ENCODE peak calls at places on chromosomes 3 and 15, in five cellular contexts. U is psoas muscle, G is spleen, P is colonic mucosa, A is astrocyte. N is an unnamed sample. For H3K36me3, the result is how much of the 10 kb centered on the place peaks cover.

GRCh38 chr15:27427386-27427785 is 456.4 kb downstream of the GABRG3 start:
- DNase-seq in P (no peak), G (no peak), U (no peak), A (no peak), N (no peak)

GRCh38 chr15:47717036-47717611 is at the start of gene SEMA6D:
- DNase-seq in A (peak), P (peak), U (peak), G (peak), N (peak)

GRCh38 chr3:111335512-111335911 is 206.5 kb upstream of the CD96 start:
- DNase-seq in G (no peak), U (no peak), A (no peak), P (no peak), N (no peak)

GRCh38 chr3:135975053-135975452 is 9.5 kb downstream of the PPP2R3A start:
- DNase-seq in A (no peak), P (no peak), G (no peak), U (no peak), N (no peak)

GRCh38 chr3:53046171-53047170 is 598 bp upstream of the SFMBT1 start:
- DNase-seq in A (no peak), U (peak), G (peak), P (peak), N (no peak)

GRCh38 chr3:72237679-72238320 is 452.9 kb upstream of the PROK2 start:
- DNase-seq in P (no peak), A (peak), U (no peak), G (no peak), N (peak)

GRCh38 chr3:128794067-128794768 is 68.2 kb downstream of the RAB7A start:
- DNase-seq in U (no peak), G (no peak), P (no peak), A (peak), N (peak)

GRCh38 chr15:58875343-58875742 is 58.1 kb downstream of the SLTM start:
- DNase-seq in A (no peak), G (no peak), U (no peak), P (no peak), N (no peak)

GRCh38 chr15:48564690-48565089 is 80.8 kb downstream of the FBN1 start:
- DNase-seq in A (no peak), G (no peak), P (no peak), U (no peak), N (no peak)

GRCh38 chr3:40333416-40333815 is 23.9 kb downstream of the EIF1B start:
- DNase-seq in P (no peak), G (no peak), U (no peak), A (no peak), N (no peak)

GRCh38 chr3:74766405-74766804 is 151.9 kb upstream of the CNTN3 start:
- DNase-seq in P (no peak), A (no peak), G (no peak), U (no peak), N (no peak)

GRCh38 chr3:97291901-97292300 is 472.7 kb upstream of the ARL6 start:
- DNase-seq in U (no peak), P (no peak), G (no peak), A (no peak), N (no peak)

GRCh38 chr3:194386066-194386465 is 13.0 kb downstream of the GP5 start:
- DNase-seq in U (no peak), P (no peak), A (no peak), G (no peak), N (no peak)

GRCh38 chr15:83288381-83288801 is 3.9 kb upstream of the BNC1 start:
- DNase-seq in G (no peak), A (no peak), P (no peak), U (no peak), N (no peak)

GRCh38 chr3:136535906-136536305 is 216.3 kb downstream of the STAG1 start:
- DNase-seq in G (no peak), U (no peak), A (peak), P (no peak), N (no peak)

GRCh38 chr3:178417736-178418135 is 118.5 kb upstream of the KCNMB2 start:
- DNase-seq in P (no peak), A (no peak), U (no peak), G (no peak), N (no peak)

DNA sequence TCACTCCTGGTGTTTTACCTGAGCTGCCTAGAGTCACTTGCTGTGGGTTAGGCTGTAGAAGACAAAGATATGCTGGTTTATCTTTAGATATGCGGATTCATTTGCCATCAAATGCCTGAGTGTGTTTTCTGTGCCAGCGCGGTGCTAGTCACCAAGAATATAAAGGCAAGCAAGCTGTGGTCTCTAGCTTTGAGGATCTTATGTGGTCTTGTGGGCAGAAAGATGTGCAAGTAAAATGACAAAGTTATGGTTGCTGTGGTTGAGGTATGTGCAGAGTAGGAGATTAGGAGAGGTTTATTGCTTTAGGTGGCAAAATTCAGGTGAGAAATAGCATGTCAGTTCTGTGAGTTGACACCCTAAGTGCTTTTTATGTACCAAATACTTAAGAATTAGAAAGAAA is 94.2 kb downstream of the CGNL1 start:
- DNase-seq in G (no peak), U (no peak), P (no peak), A (no peak), N (no peak)
- H3K36me3 ChIP-seq in G (under half), U (under half), P (under half), A (under half), N (under half)

GRCh38 chr3:25532763-25533162 is 104.7 kb downstream of the RARB start:
- DNase-seq in G (no peak), A (no peak), P (peak), U (no peak), N (no peak)
- TF ChIP-seq CTCF in G (peak), A (peak), P (peak), U (peak), N (peak)

GRCh38 chr3:39177708-39178332 is 14.6 kb downstream of the XIRP1 start:
- DNase-seq in A (peak), P (peak), G (peak), U (peak), N (peak)

GRCh38 chr3:39180546-39181346 is 11.6 kb downstream of the XIRP1 start:
- DNase-seq in G (peak), P (peak), A (peak), U (peak), N (peak)

GRCh38 chr3:39178553-39178952 is 13.8 kb downstream of the XIRP1 start:
- DNase-seq in U (no peak), A (peak), P (no peak), G (no peak), N (no peak)

GRCh38 chr3:39181408-39182335 is 10.7 kb downstream of the XIRP1 start:
- DNase-seq in G (no peak), U (no peak), P (no peak), A (no peak), N (no peak)

DNA sequence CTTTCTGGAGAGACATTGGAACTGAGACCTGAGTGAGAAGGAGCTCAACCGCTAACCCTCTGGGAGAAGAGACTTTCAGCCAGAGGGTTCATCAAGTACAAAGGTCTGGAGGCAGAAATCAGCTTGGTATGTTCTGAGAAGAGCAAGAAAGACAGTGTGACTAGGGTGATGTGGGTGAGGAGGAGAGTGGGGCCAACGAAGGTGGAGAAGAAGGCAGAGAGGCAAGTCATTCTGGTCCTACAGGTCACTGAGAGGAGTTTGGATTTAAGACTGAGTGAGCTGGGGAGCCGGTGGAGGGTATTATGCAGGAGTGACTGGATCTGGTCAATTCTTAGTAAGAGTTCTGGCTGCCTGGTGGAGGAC is 12.2 kb downstream of the XIRP1 start:
- DNase-seq in G (no peak), U (no peak), A (no peak), P (no peak), N (no peak)
- H3K4me3 ChIP-seq in G (peak), U (peak), A (peak), P (no peak), N (peak)

GRCh38 chr3:123096701-123097100 is 29.9 kb downstream of the PDIA5 start:
- DNase-seq in P (no peak), U (peak), A (peak), G (peak), N (peak)
- H3K36me3 ChIP-seq in P (under half), U (under half), A (under half), G (half or more), N (under half)

GRCh38 chr3:63193647-63194046 is 84.5 kb upstream of the SYNPR start:
- DNase-seq in G (no peak), A (peak), U (no peak), P (no peak), N (no peak)
- TF ChIP-seq CTCF in G (no peak), A (peak), U (peak), P (peak), N (peak)

DNA sequence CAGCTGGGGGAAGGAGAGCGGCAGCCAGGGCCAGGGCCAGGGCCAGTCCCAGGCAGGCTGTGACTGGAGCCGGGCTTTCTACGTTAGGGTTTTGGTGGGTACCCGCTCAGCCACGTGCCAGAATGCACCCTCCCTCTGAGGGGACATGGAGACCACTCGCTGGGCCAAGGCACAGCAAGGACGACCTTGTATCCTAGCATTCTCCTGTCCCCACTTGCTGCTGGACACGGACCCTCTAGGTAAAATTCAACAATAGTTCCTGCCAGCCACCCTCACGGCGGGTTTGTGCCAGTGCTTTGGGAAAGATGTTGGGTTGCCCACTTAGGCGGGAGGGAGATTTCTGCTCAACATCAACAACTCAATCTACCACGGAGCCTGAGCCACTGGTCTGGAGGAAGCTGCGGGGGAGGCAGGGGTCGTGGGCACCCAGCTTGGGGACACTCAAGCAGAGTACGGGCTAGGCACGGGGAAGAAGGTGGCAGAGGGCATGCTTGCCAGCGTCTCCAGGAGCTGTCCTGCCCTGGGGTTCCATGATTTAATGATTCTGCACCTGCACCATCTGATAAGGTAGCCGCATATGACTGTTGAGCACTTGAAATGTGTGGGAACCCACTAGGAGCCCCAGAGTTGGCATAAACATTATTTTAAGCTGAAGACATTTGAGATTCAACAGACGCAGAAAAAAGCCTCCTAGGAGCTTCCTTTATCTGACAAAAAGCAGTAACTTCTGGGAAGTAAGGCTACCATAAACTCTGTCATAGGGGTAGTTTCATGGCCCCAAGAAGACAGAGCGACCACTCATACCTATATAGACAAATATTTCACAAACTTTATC is 22.5 kb upstream of the C15orf39 start:
- DNase-seq in G (no peak), A (no peak), P (no peak), U (no peak), N (no peak)
- H3K4me3 ChIP-seq in G (peak), A (no peak), P (peak), U (peak), N (no peak)

DNA sequence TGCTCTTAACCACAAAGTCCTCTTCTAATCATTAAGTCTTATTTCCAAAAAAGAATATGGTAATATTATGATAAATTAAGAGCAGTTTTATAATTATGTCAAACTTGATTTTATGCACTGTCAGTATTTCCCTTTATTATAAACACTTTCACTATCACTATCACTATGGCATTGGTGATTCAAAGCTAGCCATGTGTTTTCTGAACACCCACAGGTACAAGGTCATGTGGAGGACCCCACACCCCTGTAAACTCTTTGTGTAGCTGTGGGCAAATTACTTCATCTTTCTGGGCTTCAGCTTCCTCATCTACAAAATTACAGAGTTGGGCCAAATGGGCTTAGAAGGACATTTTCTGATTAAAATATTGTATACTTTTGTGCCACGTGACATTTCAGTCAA is 41.6 kb downstream of the FBXL22 start:
- DNase-seq in A (no peak), U (no peak), P (no peak), G (no peak), N (no peak)
- H3K36me3 ChIP-seq in A (under half), U (half or more), P (under half), G (half or more), N (under half)

GRCh38 chr15:88243156-88243555 is 13.4 kb downstream of the NTRK3 start:
- DNase-seq in P (no peak), U (no peak), G (no peak), A (no peak), N (no peak)

GRCh38 chr15:88246081-88246480 is 10.5 kb downstream of the NTRK3 start:
- DNase-seq in G (no peak), U (no peak), P (no peak), A (no peak), N (no peak)

GRCh38 chr15:88241461-88241860 is 15.1 kb downstream of the NTRK3 start:
- DNase-seq in U (no peak), G (no peak), P (no peak), A (no peak), N (no peak)

GRCh38 chr15:88242586-88242985 is 14.0 kb downstream of the NTRK3 start:
- DNase-seq in P (no peak), A (no peak), G (no peak), U (no peak), N (no peak)

GRCh38 chr15:88243895-88244787 is 12.4 kb downstream of the NTRK3 start:
- DNase-seq in A (no peak), U (no peak), P (no peak), G (no peak), N (no peak)
- TF ChIP-seq CTCF in A (peak), U (peak), P (peak), G (peak), N (peak)

GRCh38 chr3:51391566-51392300 is 648 bp downstream of the RBM15B start:
- DNase-seq in A (peak), U (peak), P (no peak), G (peak), N (no peak)

GRCh38 chr3:51393564-51393963 is 2.5 kb downstream of the RBM15B start:
- DNase-seq in A (no peak), U (no peak), P (no peak), G (no peak), N (no peak)

GRCh38 chr3:51392301-51393095 is 1.4 kb downstream of the RBM15B start:
- DNase-seq in P (no peak), A (no peak), U (no peak), G (peak), N (no peak)

GRCh38 chr3:51394541-51394940 is 3.5 kb downstream of the RBM15B start:
- DNase-seq in P (no peak), A (no peak), U (no peak), G (no peak), N (no peak)

GRCh38 chr3:51393096-51393495 is 2.0 kb downstream of the RBM15B start:
- DNase-seq in A (no peak), G (no peak), P (no peak), U (no peak), N (no peak)
- H3K4me3 ChIP-seq in A (peak), G (no peak), P (no peak), U (no peak), N (no peak)

N was measured in BJ.